ENCODE peak calls at places on chromosomes 7 and 10, in seven cellular contexts. One of them, this sample, is unnamed.
A peak's percentile ranks its signal among the peaks of the same experiment; 100 is the strongest.

GRCh38 chr7:5636914-5637313 is 144.5 kb downstream of the RNF216 start:
- DNase-seq in hepatocyte: peak; percentile 74
- DNase-seq in GM03348: peak; percentile 95
- DNase-seq in ELF-1: peak; percentile 71
- DNase-seq in left lobe of liver: no peak
- DNase-seq in posterior vena cava: peak; percentile 95
- DNase-seq in T-helper 9 cell: no peak
- DNase-seq in this sample: no peak

GRCh38 chr7:44149571-44150465 is 8.7 kb upstream of the MYL7 start:
- DNase-seq in hepatocyte: no peak
- DNase-seq in GM03348: no peak
- DNase-seq in ELF-1: no peak
- DNase-seq in left lobe of liver: peak; percentile 16
- DNase-seq in posterior vena cava: peak; percentile 59
- DNase-seq in T-helper 9 cell: no peak
- DNase-seq in this sample: no peak

GRCh38 chr10:133058267-133059092 is 29.2 kb upstream of the ADGRA1 start:
- DNase-seq in hepatocyte: no peak
- DNase-seq in GM03348: no peak
- DNase-seq in ELF-1: no peak
- DNase-seq in left lobe of liver: no peak
- DNase-seq in posterior vena cava: no peak
- DNase-seq in T-helper 9 cell: no peak
- DNase-seq in this sample: no peak

GRCh38 chr7:97006951-97007861 is 1.9 kb downstream of the DLX6 start:
- DNase-seq in hepatocyte: no peak
- DNase-seq in GM03348: no peak
- DNase-seq in ELF-1: peak; percentile 60
- DNase-seq in left lobe of liver: no peak
- DNase-seq in posterior vena cava: no peak
- DNase-seq in T-helper 9 cell: no peak
- DNase-seq in this sample: no peak

GRCh38 chr10:25725917-25726716 is 207.9 kb upstream of the MYO3A start:
- DNase-seq in hepatocyte: peak; percentile 79
- DNase-seq in GM03348: peak; percentile 61
- DNase-seq in ELF-1: peak; percentile 66
- DNase-seq in left lobe of liver: no peak
- DNase-seq in posterior vena cava: no peak
- DNase-seq in T-helper 9 cell: no peak
- DNase-seq in this sample: no peak

GRCh38 chr10:13158401-13158800 is 3.0 kb upstream of the MCM10 start:
- DNase-seq in hepatocyte: no peak
- DNase-seq in GM03348: no peak
- DNase-seq in ELF-1: peak; percentile 18
- DNase-seq in left lobe of liver: no peak
- DNase-seq in posterior vena cava: no peak
- DNase-seq in T-helper 9 cell: no peak
- DNase-seq in this sample: no peak

GRCh38 chr10:110407301-110408170 is 90.2 kb upstream of the DUSP5 start:
- DNase-seq in hepatocyte: no peak
- DNase-seq in GM03348: no peak
- DNase-seq in ELF-1: peak; percentile 85
- DNase-seq in left lobe of liver: no peak
- DNase-seq in posterior vena cava: no peak
- DNase-seq in T-helper 9 cell: no peak
- DNase-seq in this sample: no peak

GRCh38 chr10:62829622-62830021 is 13.5 kb upstream of the EGR2 start:
- DNase-seq in hepatocyte: no peak
- DNase-seq in GM03348: no peak
- DNase-seq in ELF-1: no peak
- DNase-seq in left lobe of liver: no peak
- DNase-seq in posterior vena cava: no peak
- DNase-seq in T-helper 9 cell: no peak
- DNase-seq in this sample: no peak

GRCh38 chr10:111820471-111820870 is 363.1 kb downstream of the GPAM start:
- DNase-seq in hepatocyte: no peak
- DNase-seq in GM03348: no peak
- DNase-seq in ELF-1: no peak
- DNase-seq in left lobe of liver: no peak
- DNase-seq in posterior vena cava: no peak
- DNase-seq in T-helper 9 cell: no peak
- DNase-seq in this sample: no peak

GRCh38 chr7:78345293-78345692 is 546.7 kb downstream of the PHTF2 start:
- DNase-seq in hepatocyte: no peak
- DNase-seq in GM03348: no peak
- DNase-seq in ELF-1: peak; percentile 13
- DNase-seq in left lobe of liver: no peak
- DNase-seq in posterior vena cava: no peak
- DNase-seq in T-helper 9 cell: no peak
- DNase-seq in this sample: no peak

GRCh38 chr10:73585223-73585784 is 5.8 kb downstream of the USP54 start:
- DNase-seq in hepatocyte: no peak
- DNase-seq in GM03348: no peak
- DNase-seq in ELF-1: no peak
- DNase-seq in left lobe of liver: no peak
- DNase-seq in posterior vena cava: no peak
- DNase-seq in T-helper 9 cell: no peak
- DNase-seq in this sample: no peak

GRCh38 chr7:2118056-2118455 is 114.7 kb downstream of the MAD1L1 start:
- DNase-seq in hepatocyte: no peak
- DNase-seq in GM03348: no peak
- DNase-seq in ELF-1: no peak
- DNase-seq in left lobe of liver: no peak
- DNase-seq in posterior vena cava: no peak
- DNase-seq in T-helper 9 cell: no peak
- DNase-seq in this sample: no peak

GRCh38 chr10:91887075-91887899 is 22.0 kb downstream of the FGFBP3 start:
- DNase-seq in hepatocyte: peak; percentile 74
- DNase-seq in GM03348: peak; percentile 44
- DNase-seq in ELF-1: peak; percentile 96
- DNase-seq in left lobe of liver: no peak
- DNase-seq in posterior vena cava: no peak
- DNase-seq in T-helper 9 cell: no peak
- DNase-seq in this sample: no peak

GRCh38 chr10:71251319-71251718 is 38.9 kb downstream of the UNC5B start:
- DNase-seq in hepatocyte: no peak
- DNase-seq in GM03348: no peak
- DNase-seq in ELF-1: no peak
- DNase-seq in left lobe of liver: no peak
- DNase-seq in posterior vena cava: no peak
- DNase-seq in T-helper 9 cell: no peak
- DNase-seq in this sample: no peak

GRCh38 chr7:151611878-151612277 is 92.2 kb upstream of the RHEB start:
- DNase-seq in hepatocyte: no peak
- DNase-seq in GM03348: no peak
- DNase-seq in ELF-1: no peak
- DNase-seq in left lobe of liver: peak; percentile 36
- DNase-seq in posterior vena cava: no peak
- DNase-seq in T-helper 9 cell: no peak
- DNase-seq in this sample: no peak

GRCh38 chr7:83921798-83922607 is 272.6 kb downstream of the SEMA3A start:
- DNase-seq in hepatocyte: peak; percentile 11
- DNase-seq in GM03348: peak; percentile 38
- DNase-seq in ELF-1: no peak
- DNase-seq in left lobe of liver: no peak
- DNase-seq in posterior vena cava: no peak
- DNase-seq in T-helper 9 cell: no peak
- DNase-seq in this sample: no peak

GRCh38 chr7:136168021-136168420 is 190.9 kb upstream of the MTPN start:
- DNase-seq in hepatocyte: no peak
- DNase-seq in GM03348: no peak
- DNase-seq in ELF-1: peak; percentile 1
- DNase-seq in left lobe of liver: no peak
- DNase-seq in posterior vena cava: no peak
- DNase-seq in T-helper 9 cell: no peak
- DNase-seq in this sample: no peak

GRCh38 chr10:74072503-74072902 is 74.6 kb downstream of the VCL start:
- DNase-seq in hepatocyte: no peak
- DNase-seq in GM03348: no peak
- DNase-seq in ELF-1: no peak
- DNase-seq in left lobe of liver: no peak
- DNase-seq in posterior vena cava: no peak
- DNase-seq in T-helper 9 cell: no peak
- DNase-seq in this sample: no peak

GRCh38 chr10:79088176-79088575 is 19.4 kb downstream of the ZMIZ1 start:
- DNase-seq in hepatocyte: no peak
- DNase-seq in GM03348: no peak
- DNase-seq in ELF-1: no peak
- DNase-seq in left lobe of liver: peak; percentile 89
- DNase-seq in posterior vena cava: no peak
- DNase-seq in T-helper 9 cell: no peak
- DNase-seq in this sample: no peak

GRCh38 chr7:4638781-4639575 is 43.1 kb upstream of the FOXK1 start:
- DNase-seq in hepatocyte: no peak
- DNase-seq in GM03348: no peak
- DNase-seq in ELF-1: peak; percentile 85
- DNase-seq in left lobe of liver: no peak
- DNase-seq in posterior vena cava: peak; percentile 66
- DNase-seq in T-helper 9 cell: no peak
- DNase-seq in this sample: no peak

GRCh38 chr7:135877799-135878198 is 99.4 kb downstream of the MTPN start:
- DNase-seq in hepatocyte: peak; percentile 76
- DNase-seq in GM03348: peak; percentile 19
- DNase-seq in ELF-1: peak; percentile 20
- DNase-seq in left lobe of liver: no peak
- DNase-seq in posterior vena cava: no peak
- DNase-seq in T-helper 9 cell: no peak
- DNase-seq in this sample: no peak

GRCh38 chr7:13948019-13948781 is 41.3 kb downstream of the ETV1 start:
- DNase-seq in hepatocyte: no peak
- DNase-seq in GM03348: no peak
- DNase-seq in ELF-1: no peak
- DNase-seq in left lobe of liver: no peak
- DNase-seq in posterior vena cava: no peak
- DNase-seq in T-helper 9 cell: no peak
- DNase-seq in this sample: no peak

GRCh38 chr10:95276367-95277200 is 14.2 kb downstream of the PDLIM1 start:
- DNase-seq in hepatocyte: no peak
- DNase-seq in GM03348: no peak
- DNase-seq in ELF-1: no peak
- DNase-seq in left lobe of liver: no peak
- DNase-seq in posterior vena cava: no peak
- DNase-seq in T-helper 9 cell: no peak
- DNase-seq in this sample: no peak

GRCh38 chr7:54932818-54933543 is 85.8 kb upstream of the EGFR start:
- DNase-seq in hepatocyte: peak; percentile 85
- DNase-seq in GM03348: peak; percentile 89
- DNase-seq in ELF-1: peak; percentile 68
- DNase-seq in left lobe of liver: peak; percentile 69
- DNase-seq in posterior vena cava: peak; percentile 86
- DNase-seq in T-helper 9 cell: no peak
- DNase-seq in this sample: no peak

GRCh38 chr7:33744293-33744692 is 161.0 kb upstream of the BMPER start:
- DNase-seq in hepatocyte: peak; percentile 32
- DNase-seq in GM03348: no peak
- DNase-seq in ELF-1: no peak
- DNase-seq in left lobe of liver: no peak
- DNase-seq in posterior vena cava: no peak
- DNase-seq in T-helper 9 cell: no peak
- DNase-seq in this sample: no peak

GRCh38 chr7:121119047-121119446 is 130.5 kb downstream of the CPED1 start:
- DNase-seq in hepatocyte: no peak
- DNase-seq in GM03348: no peak
- DNase-seq in ELF-1: no peak
- DNase-seq in left lobe of liver: no peak
- DNase-seq in posterior vena cava: no peak
- DNase-seq in T-helper 9 cell: no peak
- DNase-seq in this sample: no peak

GRCh38 chr7:130959743-130960207 is 225.8 kb upstream of the KLF14 start:
- DNase-seq in hepatocyte: no peak
- DNase-seq in GM03348: peak; percentile 75
- DNase-seq in ELF-1: no peak
- DNase-seq in left lobe of liver: no peak
- DNase-seq in posterior vena cava: no peak
- DNase-seq in T-helper 9 cell: no peak
- DNase-seq in this sample: no peak

GRCh38 chr10:73850205-73850604 is 24.1 kb downstream of the CAMK2G start:
- DNase-seq in hepatocyte: no peak
- DNase-seq in GM03348: no peak
- DNase-seq in ELF-1: no peak
- DNase-seq in left lobe of liver: no peak
- DNase-seq in posterior vena cava: no peak
- DNase-seq in T-helper 9 cell: no peak
- DNase-seq in this sample: no peak

GRCh38 chr7:55198634-55199366 is 166.3 kb upstream of the LANCL2 start:
- DNase-seq in hepatocyte: no peak
- DNase-seq in GM03348: no peak
- DNase-seq in ELF-1: no peak
- DNase-seq in left lobe of liver: no peak
- DNase-seq in posterior vena cava: no peak
- DNase-seq in T-helper 9 cell: no peak
- DNase-seq in this sample: no peak

GRCh38 chr10:106278385-106278784 is 886.1 kb downstream of the SORCS1 start:
- DNase-seq in hepatocyte: peak; percentile 11
- DNase-seq in GM03348: no peak
- DNase-seq in ELF-1: no peak
- DNase-seq in left lobe of liver: no peak
- DNase-seq in posterior vena cava: no peak
- DNase-seq in T-helper 9 cell: no peak
- DNase-seq in this sample: no peak

GRCh38 chr10:79331226-79331625 is 16.0 kb upstream of the PPIF start:
- DNase-seq in hepatocyte: no peak
- DNase-seq in GM03348: no peak
- DNase-seq in ELF-1: no peak
- DNase-seq in left lobe of liver: no peak
- DNase-seq in posterior vena cava: peak; percentile 65
- DNase-seq in T-helper 9 cell: no peak
- DNase-seq in this sample: no peak

GRCh38 chr10:921471-922414 is 9.8 kb downstream of the LARP4B start:
- DNase-seq in hepatocyte: no peak
- DNase-seq in GM03348: peak; percentile 44
- DNase-seq in ELF-1: no peak
- DNase-seq in left lobe of liver: no peak
- DNase-seq in posterior vena cava: no peak
- DNase-seq in T-helper 9 cell: no peak
- DNase-seq in this sample: no peak

GRCh38 chr10:78757542-78757941 is 311.2 kb upstream of the ZMIZ1 start:
- DNase-seq in hepatocyte: peak; percentile 65
- DNase-seq in GM03348: peak; percentile 34
- DNase-seq in ELF-1: peak; percentile 75
- DNase-seq in left lobe of liver: no peak
- DNase-seq in posterior vena cava: no peak
- DNase-seq in T-helper 9 cell: no peak
- DNase-seq in this sample: no peak

GRCh38 chr7:111018960-111019835 is 71.7 kb upstream of the LRRN3 start:
- DNase-seq in hepatocyte: no peak
- DNase-seq in GM03348: no peak
- DNase-seq in ELF-1: peak; percentile 15
- DNase-seq in left lobe of liver: no peak
- DNase-seq in posterior vena cava: no peak
- DNase-seq in T-helper 9 cell: no peak
- DNase-seq in this sample: no peak

GRCh38 chr7:136114966-136115762 is 138.0 kb upstream of the MTPN start:
- DNase-seq in hepatocyte: peak; percentile 61
- DNase-seq in GM03348: peak; percentile 72
- DNase-seq in ELF-1: peak; percentile 73
- DNase-seq in left lobe of liver: no peak
- DNase-seq in posterior vena cava: peak; percentile 71
- DNase-seq in T-helper 9 cell: peak; percentile 14
- DNase-seq in this sample: peak; percentile 29

GRCh38 chr7:134741901-134742635 is 37.4 kb upstream of the CALD1 start:
- DNase-seq in hepatocyte: no peak
- DNase-seq in GM03348: peak; percentile 85
- DNase-seq in ELF-1: peak; percentile 95
- DNase-seq in left lobe of liver: no peak
- DNase-seq in posterior vena cava: no peak
- DNase-seq in T-helper 9 cell: no peak
- DNase-seq in this sample: no peak

GRCh38 chr10:125781374-125781773 is 5.8 kb upstream of the MMP21 start:
- DNase-seq in hepatocyte: no peak
- DNase-seq in GM03348: no peak
- DNase-seq in ELF-1: no peak
- DNase-seq in left lobe of liver: no peak
- DNase-seq in posterior vena cava: no peak
- DNase-seq in T-helper 9 cell: no peak
- DNase-seq in this sample: no peak

This sample was measured in stimulated activated CD8-positive, alpha-beta memory T cell treated with anti-CD3 and anti-CD28 coated beads, Interleukin-15, amount 100 ng/mL, for 48 hours.